ENCODE peak calls at places on chromosomes 16 and 17, in five cellular contexts. F, I, M, O and Y are unnamed samples.

GRCh38 chr16:24918641-24919040 is 72.9 kb downstream of the SLC5A11 start:
- DNase-seq in O (no peak), M (no peak), I (no peak), F (no peak), Y (no peak)

GRCh38 chr17:8941520-8941919 is 24.0 kb downstream of the PIK3R5 start:
- DNase-seq in O (peak; percentile 68), M (peak; percentile 76), I (no peak), F (peak; percentile 85), Y (peak; percentile 93)

GRCh38 chr17:41537614-41537954 is 9.5 kb upstream of the KRT19 start:
- DNase-seq in O (no peak), F (no peak), M (peak; percentile 10), I (no peak), Y (no peak)

GRCh38 chr17:82244413-82245140 is 15.7 kb downstream of the SLC16A3 start:
- DNase-seq in F (no peak), M (no peak), I (peak; percentile 55), O (no peak), Y (no peak)

GRCh38 chr16:69179255-69180010 is 7.5 kb upstream of the SNTB2 start:
- DNase-seq in M (no peak), I (peak; percentile 99), O (no peak), F (no peak), Y (no peak)

GRCh38 chr17:41367426-41368075 is 2.1 kb downstream of the KRT33B start:
- DNase-seq in M (no peak), F (no peak), O (no peak), I (no peak), Y (peak; percentile 37)

GRCh38 chr17:64216385-64217248 is 46.4 kb downstream of the TEX2 start:
- DNase-seq in M (no peak), I (peak; percentile 51), F (no peak), O (no peak), Y (no peak)

GRCh38 chr17:59093702-59094231 is 12.9 kb downstream of the TRIM37 start:
- DNase-seq in I (peak; percentile 98), O (no peak), F (no peak), M (no peak), Y (no peak)

GRCh38 chr16:80004113-80004512 is 403.6 kb upstream of the MAF start:
- DNase-seq in M (no peak), O (no peak), F (no peak), I (no peak), Y (no peak)

GRCh38 chr17:14116263-14117024 is 47.1 kb downstream of the COX10 start:
- DNase-seq in F (no peak), O (no peak), M (no peak), I (no peak), Y (no peak)